ENCODE peak calls at places on chromosomes 16 and 17, in seven cellular contexts. A is adrenal gland, R is K562, M is body of pancreas, Z is uterus, J is prostate gland, K is ovary. Q is an unnamed sample.
A peak's percentile ranks its signal among the peaks of the same experiment; 100 is the strongest.

GRCh38 chr17:64358261-64358788 is 32.3 kb downstream of the PECAM1 start:
- DNase-seq in A (no peak), R (no peak), M (no peak), Z (no peak), J (no peak), K (no peak), Q (peak; percentile 56)

GRCh38 chr17:76820523-76820922 is 47.7 kb upstream of the MGAT5B start:
- DNase-seq in A (no peak), R (no peak), M (no peak), Z (no peak), J (no peak), K (no peak), Q (no peak)

GRCh38 chr17:3004150-3004801 is 59.1 kb downstream of the OR1D5 start:
- DNase-seq in A (peak; percentile 100), R (no peak), M (peak; percentile 100), Z (peak; percentile 96), J (peak; percentile 98), K (peak; percentile 100), Q (peak; percentile 100)

GRCh38 chr16:88347656-88348376 is 34.9 kb upstream of the ZNF469 start:
- DNase-seq in A (no peak), R (no peak), M (no peak), Z (no peak), J (no peak), K (peak; percentile 15), Q (peak; percentile 44)

GRCh38 chr17:13269196-13269595 is 251.4 kb upstream of the ELAC2 start:
- DNase-seq in A (no peak), R (no peak), M (no peak), Z (no peak), J (no peak), K (no peak), Q (no peak)

GRCh38 chr16:65119905-65120341 is 1.9 kb downstream of the CDH11 start:
- DNase-seq in A (no peak), R (no peak), M (no peak), Z (peak; percentile 22), J (no peak), K (peak; percentile 64), Q (peak; percentile 66)

GRCh38 chr17:36592316-36592710 is 634 bp downstream of the DHRS11 start:
- DNase-seq in A (peak; percentile 17), R (peak; percentile 51), M (peak; percentile 29), Z (no peak), J (no peak), K (peak; percentile 46), Q (peak; percentile 67)

GRCh38 chr17:54196751-54197150 is 374.0 kb downstream of the KIF2B start:
- DNase-seq in A (no peak), R (no peak), M (no peak), Z (no peak), J (no peak), K (no peak), Q (no peak)

GRCh38 chr16:71807905-71808592 is 585 bp downstream of the AP1G1 start:
- DNase-seq in A (peak; percentile 61), R (peak; percentile 69), M (peak; percentile 35), Z (no peak), J (peak; percentile 26), K (no peak), Q (peak; percentile 69)

GRCh38 chr16:84718-85452 is 6.9 kb downstream of the MPG start:
- DNase-seq in A (peak; percentile 67), R (no peak), M (no peak), Z (peak; percentile 47), J (no peak), K (peak; percentile 68), Q (peak; percentile 85)

GRCh38 chr16:23948949-23949392 is 113.2 kb downstream of the PRKCB start:
- DNase-seq in A (no peak), R (no peak), M (no peak), Z (no peak), J (no peak), K (no peak), Q (no peak)

GRCh38 chr17:9409026-9409425 is 166.6 kb downstream of the STX8 start:
- DNase-seq in A (no peak), R (no peak), M (no peak), Z (no peak), J (peak; percentile 43), K (no peak), Q (no peak)

GRCh38 chr16:69494993-69495392 is 70.6 kb downstream of the CYB5B start:
- DNase-seq in A (peak; percentile 30), R (peak; percentile 65), M (peak; percentile 13), Z (no peak), J (no peak), K (no peak), Q (no peak)

GRCh38 chr17:82779541-82779940 is 27.7 kb downstream of the TBCD start:
- DNase-seq in A (no peak), R (no peak), M (no peak), Z (no peak), J (no peak), K (no peak), Q (no peak)
- H3K4me1 ChIP-seq in A (no peaks in the 10 kb centered on the region), R (no peaks in the 10 kb centered on the region), M (peaks cover 8% of the 10 kb centered on the region), Z (no peaks in the 10 kb centered on the region), J (no peaks in the 10 kb centered on the region), K (no peaks in the 10 kb centered on the region), Q (no peaks in the 10 kb centered on the region)

GRCh38 chr17:7667616-7668406 is 17.1 kb downstream of the ATP1B2 start:
- DNase-seq in A (no peak), R (no peak), M (no peak), Z (no peak), J (no peak), K (no peak), Q (no peak)
- TF ChIP-seq POLR2A in A (no peak), R (no peak), M (no peak), Z (no peak), J (no peak), K (no peak), Q (no peak)

GRCh38 chr17:56174421-56174820 is 21.1 kb downstream of the ANKFN1 start:
- DNase-seq in A (no peak), R (no peak), M (no peak), Z (no peak), J (no peak), K (no peak), Q (no peak)

GRCh38 chr17:56175299-56175935 is 22.1 kb downstream of the ANKFN1 start:
- DNase-seq in A (no peak), R (no peak), M (no peak), Z (no peak), J (no peak), K (no peak), Q (no peak)

GRCh38 chr17:56172517-56172982 is 19.3 kb downstream of the ANKFN1 start:
- DNase-seq in A (no peak), R (no peak), M (no peak), Z (no peak), J (peak; percentile 97), K (no peak), Q (peak; percentile 67)

GRCh38 chr17:56173026-56173425 is 19.8 kb downstream of the ANKFN1 start:
- DNase-seq in A (no peak), R (no peak), M (no peak), Z (no peak), J (no peak), K (no peak), Q (no peak)

GRCh38 chr17:56173958-56174357 is 20.7 kb downstream of the ANKFN1 start:
- DNase-seq in A (no peak), R (no peak), M (no peak), Z (no peak), J (no peak), K (no peak), Q (no peak)
- TF ChIP-seq CTCF in A (no peak), R (no peak), M (no peak), Z (no peak), J (no peak), K (no peak), Q (no peak)

GRCh38 chr16:19119564-19119963 is 5.8 kb downstream of the ITPRIPL2 start:
- DNase-seq in A (no peak), R (no peak), M (no peak), Z (no peak), J (no peak), K (no peak), Q (no peak)
- H3K4me1 ChIP-seq in A (peaks cover 62% of the 10 kb centered on the region), R (peaks cover 26% of the 10 kb centered on the region), M (peaks cover 62% of the 10 kb centered on the region), Z (peaks cover 13% of the 10 kb centered on the region), J (peaks cover 8% of the 10 kb centered on the region), K (peaks cover 21% of the 10 kb centered on the region), Q (peaks cover 56% of the 10 kb centered on the region)

GRCh38 chr16:25066747-25067631 is 44.6 kb upstream of the LCMT1 start:
- DNase-seq in A (peak; percentile 85), R (peak; percentile 97), M (peak; percentile 89), Z (peak; percentile 89), J (peak; percentile 80), K (peak; percentile 89), Q (peak; percentile 90)
- TF ChIP-seq POLR2A in A (peak; percentile 71), R (peak; percentile 92), M (peak; percentile 84), Z (peak; percentile 89), J (peak; percentile 80), K (peak; percentile 75), Q (peak; percentile 51)

GRCh38 chr17:35089846-35090193 is 26.3 kb upstream of the RFFL start:
- DNase-seq in A (no peak), R (peak; percentile 37), M (no peak), Z (no peak), J (no peak), K (peak; percentile 34), Q (no peak)
- TF ChIP-seq CTCF in A (no peak), R (no peak), M (no peak), Z (no peak), J (no peak), K (no peak), Q (no peak)

GRCh38 chr17:32350662-32351418 is 883 bp downstream of the ZNF207 start:
- DNase-seq in A (peak; percentile 68), R (no peak), M (peak; percentile 40), Z (no peak), J (no peak), K (no peak), Q (no peak)
- H3K4me1 ChIP-seq in A (peaks cover 24% of the 10 kb centered on the region), R (peaks cover 35% of the 10 kb centered on the region), M (peaks cover 43% of the 10 kb centered on the region), Z (peaks cover 8% of the 10 kb centered on the region), J (peaks cover 15% of the 10 kb centered on the region), K (peaks cover 17% of the 10 kb centered on the region), Q (peaks cover 58% of the 10 kb centered on the region)

GRCh38 chr17:75289832-75290337 is 652 bp upstream of the SLC25A19 start:
- DNase-seq in A (peak; percentile 79), R (peak; percentile 34), M (peak; percentile 52), Z (peak; percentile 47), J (peak; percentile 32), K (no peak), Q (peak; percentile 84)

GRCh38 chr17:75288784-75289121 is 480 bp downstream of the SLC25A19 start:
- DNase-seq in A (peak; percentile 63), R (peak; percentile 62), M (no peak), Z (no peak), J (no peak), K (no peak), Q (no peak)

GRCh38 chr17:75287221-75287620 is 2.0 kb downstream of the SLC25A19 start:
- DNase-seq in A (peak; percentile 83), R (no peak), M (no peak), Z (no peak), J (no peak), K (no peak), Q (no peak)

GRCh38 chr17:75288359-75288758 is 874 bp downstream of the SLC25A19 start:
- DNase-seq in A (no peak), R (no peak), M (no peak), Z (no peak), J (no peak), K (no peak), Q (no peak)

GRCh38 chr17:75289122-75289831 is at the start of gene SLC25A19:
- DNase-seq in A (peak; percentile 99), R (peak; percentile 98), M (peak; percentile 98), Z (peak; percentile 98), J (peak; percentile 98), K (peak; percentile 96), Q (peak; percentile 100)
- TF ChIP-seq POLR2A in A (peak; percentile 87), R (peak; percentile 92), M (peak; percentile 97), Z (peak; percentile 97), J (peak; percentile 98), K (peak; percentile 70), Q (peak; percentile 78)

Q was measured in sigmoid colon.